ENCODE peak calls at places on chromosomes 11 and 22, in eight cellular contexts. G, A, V, I, J, K, H and U are unnamed samples.

GRCh38 chr11:68003846-68004550 is at the start of gene UNC93B1:
- DNase-seq in V (peak; percentile 93), I (peak; percentile 81), H (peak; percentile 94), G (peak; percentile 57), K (peak; percentile 92), A (peak; percentile 97), J (peak; percentile 93), U (no peak)

GRCh38 chr11:41225856-41226255 is 233.6 kb downstream of the LRRC4C start:
- DNase-seq in V (no peak), H (no peak), G (no peak), I (no peak), K (no peak), J (no peak), A (no peak), U (no peak)

GRCh38 chr11:128494418-128495332 is 92.7 kb downstream of the ETS1 start:
- DNase-seq in J (no peak), K (no peak), A (no peak), V (no peak), H (no peak), G (no peak), I (no peak), U (no peak)

GRCh38 chr22:24088796-24089195 is 77.7 kb downstream of the CABIN1 start:
- DNase-seq in H (peak; percentile 4), V (no peak), A (no peak), G (no peak), K (no peak), J (no peak), I (no peak), U (no peak)

GRCh38 chr11:9076661-9077060 is 14.7 kb downstream of the SCUBE2 start:
- DNase-seq in J (no peak), V (no peak), H (no peak), I (peak; percentile 54), K (no peak), G (no peak), A (no peak), U (no peak)

GRCh38 chr22:42116848-42117424 is 13.7 kb downstream of the CYP2D6 start:
- DNase-seq in H (no peak), I (no peak), G (no peak), K (no peak), A (no peak), V (peak; percentile 40), J (no peak), U (no peak)

GRCh38 chr11:76990628-76991027 is 43.6 kb upstream of the B3GNT6 start:
- DNase-seq in G (no peak), V (no peak), H (no peak), K (no peak), J (no peak), I (no peak), A (no peak), U (no peak)

GRCh38 chr11:75344186-75344585 is 7.3 kb downstream of the ARRB1 start:
- DNase-seq in J (no peak), G (no peak), V (no peak), I (no peak), H (no peak), K (no peak), A (no peak), U (no peak)

GRCh38 chr11:9697766-9698165 is 33.9 kb downstream of the SWAP70 start:
- DNase-seq in I (no peak), J (no peak), K (no peak), V (no peak), G (no peak), H (no peak), A (no peak), U (no peak)

GRCh38 chr22:23133922-23134321 is 7.9 kb downstream of the RSPH14 start:
- DNase-seq in V (no peak), H (no peak), K (no peak), G (no peak), I (no peak), J (no peak), A (no peak), U (no peak)

GRCh38 chr11:69309800-69310280 is 15.9 kb downstream of the MYEOV start:
- DNase-seq in K (peak; percentile 14), H (peak; percentile 40), I (no peak), A (peak; percentile 23), G (no peak), V (no peak), J (no peak), U (no peak)

GRCh38 chr11:86577663-86578636 is 94.5 kb downstream of the ME3 start:
- DNase-seq in H (peak; percentile 91), G (no peak), A (no peak), J (no peak), I (peak; percentile 15), K (peak; percentile 91), V (peak; percentile 80), U (peak; percentile 65)

GRCh38 chr22:27554841-27555456 is 246.6 kb downstream of the MN1 start:
- DNase-seq in K (no peak), J (no peak), V (no peak), A (no peak), G (no peak), H (no peak), I (no peak), U (no peak)

GRCh38 chr22:46086577-46087335 is 63.6 kb upstream of the PPARA start:
- DNase-seq in V (no peak), J (peak; percentile 24), G (no peak), A (peak; percentile 70), I (no peak), K (peak; percentile 69), H (peak; percentile 73), U (no peak)

GRCh38 chr22:25690798-25691197 is 51.2 kb upstream of the MYO18B start:
- DNase-seq in A (no peak), H (no peak), I (no peak), V (no peak), J (no peak), G (no peak), K (no peak), U (no peak)

GRCh38 chr11:67646535-67647336 is 3.8 kb downstream of the ACY3 start:
- DNase-seq in V (peak; percentile 79), H (no peak), K (no peak), G (peak; percentile 70), J (no peak), A (no peak), I (no peak), U (no peak)

GRCh38 chr22:26983311-26983710 is 325.9 kb downstream of the MIAT start:
- DNase-seq in A (no peak), I (no peak), G (no peak), V (no peak), K (no peak), H (no peak), J (no peak), U (no peak)

GRCh38 chr11:836274-836673 is 3.5 kb downstream of the CD151 start:
- DNase-seq in J (no peak), G (no peak), I (no peak), V (no peak), K (no peak), H (no peak), A (no peak), U (no peak)
- TF ChIP-seq POLR2AphosphoS5 in J (no peak), G (no peak), I (no peak), V (no peak), K (no peak), H (no peak), A (no peak), U (no peak)

GRCh38 chr11:121450424-121450823 is 1.7 kb upstream of the SORL1 start:
- DNase-seq in A (no peak), K (no peak), V (no peak), J (no peak), G (no peak), I (no peak), H (no peak), U (no peak)

GRCh38 chr11:121452609-121453150 is at the start of gene SORL1-AS1:
- DNase-seq in K (no peak), H (no peak), V (peak; percentile 45), I (no peak), J (no peak), A (no peak), G (no peak), U (no peak)

GRCh38 chr11:121451982-121452608 is at the start of gene SORL1:
- DNase-seq in H (peak; percentile 85), I (peak; percentile 85), K (peak; percentile 76), J (peak; percentile 78), G (no peak), A (peak; percentile 93), V (peak; percentile 83), U (no peak)

GRCh38 chr11:121449626-121450025 is 2.5 kb upstream of the SORL1 start:
- DNase-seq in G (no peak), V (no peak), K (no peak), J (no peak), A (no peak), H (no peak), I (no peak), U (no peak)

GRCh38 chr11:121451178-121451981 is 734 bp upstream of the SORL1 start:
- DNase-seq in A (no peak), K (no peak), G (no peak), H (no peak), J (peak; percentile 64), V (peak; percentile 90), I (peak; percentile 69), U (no peak)
- H3K4me1 ChIP-seq in A (no peaks in the 10 kb centered on the region), K (peaks cover 27% of the 10 kb centered on the region), G (peaks cover 57% of the 10 kb centered on the region), H (peaks cover 23% of the 10 kb centered on the region), J (peaks cover 26% of the 10 kb centered on the region), V (peaks cover 8% of the 10 kb centered on the region), I (no peaks in the 10 kb centered on the region), U (peaks cover 28% of the 10 kb centered on the region)

GRCh38 chr11:11243258-11243789 is 109.7 kb downstream of the CSNK2A3 start:
- DNase-seq in H (peak; percentile 84), A (no peak), K (peak; percentile 68), J (no peak), I (no peak), G (no peak), V (no peak), U (no peak)
- H3K27ac ChIP-seq in H (peak overlapping the region; percentile 72), A (no peak overlapping the region), K (peak overlapping the region; percentile 77), J (peak overlapping the region; percentile 30), I (no peak overlapping the region), G (no peak overlapping the region), V (peak overlapping the region; percentile 73), U (no peak overlapping the region)

GRCh38 chr11:119803139-119803538 is 74.1 kb upstream of the NECTIN1 start:
- DNase-seq in G (no peak), V (no peak), I (no peak), A (no peak), H (no peak), J (no peak), K (no peak), U (no peak)

GRCh38 chr11:119797736-119798135 is 68.7 kb upstream of the NECTIN1 start:
- DNase-seq in H (no peak), I (no peak), A (no peak), G (no peak), K (no peak), J (no peak), V (no peak), U (no peak)

GRCh38 chr11:119800619-119801018 is 71.6 kb upstream of the NECTIN1 start:
- DNase-seq in A (no peak), H (peak; percentile 20), G (no peak), K (no peak), J (no peak), I (no peak), V (no peak), U (no peak)

GRCh38 chr11:119798656-119799055 is 69.7 kb upstream of the NECTIN1 start:
- DNase-seq in J (no peak), A (no peak), G (no peak), I (no peak), V (no peak), K (no peak), H (no peak), U (no peak)

DNA sequence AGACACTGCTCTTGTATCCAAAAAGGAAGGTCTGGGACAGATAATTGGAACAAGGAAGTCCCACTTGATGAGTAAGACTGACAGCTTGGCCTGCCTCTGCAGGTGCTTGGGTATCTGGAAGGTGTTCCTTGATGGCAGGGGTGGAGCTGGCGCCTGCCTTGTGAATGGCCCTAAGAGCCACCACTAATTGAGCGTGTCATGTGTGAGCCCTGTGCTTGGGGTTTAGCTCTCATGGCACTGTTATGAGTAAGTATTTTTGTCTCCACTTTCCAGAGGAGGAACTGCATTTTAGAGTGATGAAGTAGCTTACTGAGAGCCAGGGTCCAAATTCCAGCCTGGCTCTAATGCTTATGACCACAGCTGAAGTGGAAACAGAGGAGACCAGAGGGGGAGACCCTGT is 71.2 kb upstream of the NECTIN1 start:
- DNase-seq in I (no peak), V (no peak), H (no peak), A (no peak), G (no peak), J (no peak), K (no peak), U (no peak)
- TF ChIP-seq POLR2AphosphoS5 in I (no peak), V (no peak), H (no peak), A (no peak), G (no peak), J (no peak), K (no peak), U (no peak)